ENCODE peak calls at places on chromosomes 4 and X, in seven cellular contexts. D, N, Y, V, J, A and Q are unnamed samples.

GRCh38 chrX:103253608-103254007 is 1.3 kb downstream of the TCEAL8 start:
- DNase-seq in D (no peak), N (no peak), Y (peak; percentile 9), V (no peak), J (peak; percentile 6), A (no peak), Q (no peak)

GRCh38 chr4:55819634-55820033 is at the start of gene EXOC1L:
- DNase-seq in D (peak; percentile 93), N (no peak), Y (no peak), V (no peak), J (peak; percentile 63), A (no peak), Q (no peak)

GRCh38 chr4:27692868-27693634 is 832.4 kb downstream of the STIM2 start:
- DNase-seq in D (no peak), N (no peak), Y (no peak), V (no peak), J (no peak), A (no peak), Q (no peak)

GRCh38 chrX:40152706-40153334 is 55.1 kb upstream of the BCOR start:
- DNase-seq in D (peak; percentile 33), N (no peak), Y (peak; percentile 71), V (peak; percentile 50), J (no peak), A (peak; percentile 35), Q (peak; percentile 71)

GRCh38 chr4:38500433-38500832 is 163.6 kb upstream of the KLF3 start:
- DNase-seq in D (no peak), N (no peak), Y (no peak), V (no peak), J (no peak), A (no peak), Q (no peak)

GRCh38 chr4:145719752-145720624 is 40.0 kb downstream of the C4orf51 start:
- DNase-seq in D (peak; percentile 17), N (no peak), Y (no peak), V (no peak), J (no peak), A (peak; percentile 59), Q (no peak)

GRCh38 chrX:49838374-49838773 is 9.3 kb downstream of the PAGE4 start:
- DNase-seq in D (peak; percentile 51), N (no peak), Y (no peak), V (peak; percentile 35), J (peak; percentile 24), A (peak; percentile 28), Q (peak; percentile 30)

GRCh38 chrX:54695231-54695630 is 102.8 kb downstream of the ITIH6 start:
- DNase-seq in D (peak; percentile 15), N (no peak), Y (no peak), V (peak; percentile 63), J (no peak), A (no peak), Q (no peak)

GRCh38 chrX:275967-276587 is 5.1 kb upstream of the PLCXD1 start:
- DNase-seq in D (peak; percentile 90), N (no peak), Y (peak; percentile 86), V (peak; percentile 73), J (peak; percentile 52), A (peak; percentile 85), Q (peak; percentile 69)

GRCh38 chr4:112894951-112895350 is 154.5 kb upstream of the ANK2 start:
- DNase-seq in D (no peak), N (no peak), Y (no peak), V (no peak), J (no peak), A (no peak), Q (no peak)

GRCh38 chr4:112895785-112896184 is 153.7 kb upstream of the ANK2 start:
- DNase-seq in D (peak; percentile 54), N (no peak), Y (no peak), V (no peak), J (no peak), A (no peak), Q (no peak)

GRCh38 chr4:112898357-112899141 is 150.9 kb upstream of the ANK2 start:
- DNase-seq in D (peak; percentile 36), N (no peak), Y (no peak), V (no peak), J (no peak), A (no peak), Q (no peak)

GRCh38 chr4:112896326-112896892 is 153.0 kb upstream of the ANK2 start:
- DNase-seq in D (peak; percentile 48), N (no peak), Y (no peak), V (no peak), J (no peak), A (no peak), Q (no peak)

DNA sequence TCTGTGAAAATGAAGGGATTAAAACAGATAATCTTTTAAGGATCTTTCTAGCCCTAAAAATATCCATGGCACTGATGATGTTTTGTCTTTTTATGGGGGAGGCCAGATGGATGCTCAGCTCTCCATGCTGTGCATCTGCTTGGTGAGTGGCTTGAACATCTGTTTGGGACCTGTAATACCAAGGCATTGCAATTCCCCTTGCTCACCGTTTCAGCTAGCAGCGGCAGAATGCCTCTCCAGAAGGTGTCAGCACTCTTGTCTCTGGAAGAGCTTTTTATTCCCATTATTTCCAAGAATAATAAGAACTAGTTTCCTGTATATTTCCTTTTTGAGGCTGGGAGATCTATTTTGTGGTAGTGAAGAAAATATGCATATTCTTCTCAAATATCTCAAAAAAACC is 151.9 kb upstream of the ANK2 start:
- DNase-seq in D (peak; percentile 65), N (no peak), Y (no peak), V (peak; percentile 6), J (no peak), A (no peak), Q (no peak)
- TF ChIP-seq CTCF in D (peak; percentile 35), N (no peak), Y (no peak), V (no peak), J (no peak), A (no peak), Q (no peak)

GRCh38 chr4:8235686-8236085 is 33.9 kb upstream of the HTRA3 start:
- DNase-seq in D (no peak), N (no peak), Y (no peak), V (no peak), J (no peak), A (no peak), Q (no peak)

GRCh38 chr4:8237256-8237989 is 32.1 kb upstream of the HTRA3 start:
- DNase-seq in D (no peak), N (no peak), Y (no peak), V (no peak), J (no peak), A (no peak), Q (no peak)

GRCh38 chr4:8235224-8235623 is 34.3 kb upstream of the HTRA3 start:
- DNase-seq in D (no peak), N (no peak), Y (no peak), V (no peak), J (no peak), A (no peak), Q (no peak)

GRCh38 chr4:8236920-8237195 is 32.7 kb upstream of the HTRA3 start:
- DNase-seq in D (no peak), N (no peak), Y (no peak), V (no peak), J (no peak), A (no peak), Q (no peak)

GRCh38 chr4:8236141-8236919 is 33.2 kb upstream of the HTRA3 start:
- DNase-seq in D (no peak), N (no peak), Y (no peak), V (no peak), J (no peak), A (no peak), Q (no peak)
- TF ChIP-seq CTCF in D (no peak), N (no peak), Y (no peak), V (no peak), J (no peak), A (no peak), Q (no peak)

DNA sequence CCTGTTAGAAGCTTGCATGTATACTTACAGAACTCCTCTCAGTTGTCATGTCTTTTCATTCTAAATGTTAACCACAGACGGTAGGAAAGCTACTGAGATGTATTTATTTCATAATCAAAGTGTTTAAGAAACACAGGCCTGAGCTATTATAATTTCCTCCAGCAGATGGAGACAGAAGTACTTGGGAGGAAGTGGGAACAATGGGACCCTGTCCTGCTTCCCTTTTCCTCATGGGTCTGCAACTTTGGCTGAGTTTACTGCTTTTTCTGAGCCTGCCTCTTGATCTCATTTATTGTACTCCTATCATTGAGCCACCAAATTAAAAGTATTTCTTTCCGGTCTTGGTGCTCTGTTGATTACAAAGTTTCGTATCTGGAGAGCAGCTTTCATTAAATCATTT is 67.7 kb upstream of the SPANXN2 start:
- DNase-seq in D (peak; percentile 1), N (no peak), Y (no peak), V (peak; percentile 63), J (no peak), A (no peak), Q (no peak)
- TF ChIP-seq CTCF in D (no peak), N (peak; percentile 44), Y (no peak), V (peak; percentile 68), J (no peak), A (no peak), Q (no peak)

GRCh38 chr4:143085644-143086043 is 99.1 kb upstream of the USP38 start:
- DNase-seq in D (no peak), N (no peak), Y (no peak), V (no peak), J (no peak), A (no peak), Q (no peak)

GRCh38 chr4:143082698-143083097 is 102.0 kb upstream of the USP38 start:
- DNase-seq in D (no peak), N (no peak), Y (no peak), V (no peak), J (no peak), A (no peak), Q (no peak)

GRCh38 chr4:143084566-143084965 is 100.2 kb upstream of the USP38 start:
- DNase-seq in D (peak; percentile 18), N (no peak), Y (no peak), V (peak; percentile 23), J (no peak), A (no peak), Q (peak; percentile 34)

GRCh38 chr4:143083811-143084472 is 100.8 kb upstream of the USP38 start:
- DNase-seq in D (no peak), N (no peak), Y (no peak), V (no peak), J (no peak), A (no peak), Q (no peak)

DNA sequence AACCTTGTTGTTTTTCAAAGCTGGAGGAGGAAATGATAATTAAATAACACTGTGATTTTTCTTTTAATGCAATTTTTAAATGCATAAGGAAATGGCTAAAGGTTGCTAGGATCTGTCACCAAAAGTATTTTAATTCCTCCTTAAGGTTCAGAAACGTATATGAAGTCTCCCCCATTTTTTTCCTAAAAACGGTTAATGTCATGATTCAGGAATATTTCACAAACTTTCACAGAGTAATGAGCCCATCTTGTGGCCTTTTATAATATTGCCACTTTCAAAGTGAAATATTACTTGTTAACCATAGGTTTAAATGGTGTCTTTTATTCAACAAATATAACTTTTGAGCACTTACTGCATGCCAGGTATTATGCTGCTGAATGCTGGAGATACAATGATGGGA is 99.5 kb upstream of the USP38 start:
- DNase-seq in D (peak; percentile 11), N (no peak), Y (no peak), V (peak; percentile 54), J (no peak), A (no peak), Q (no peak)
- TF ChIP-seq CTCF in D (no peak), N (peak; percentile 3), Y (peak; percentile 28), V (peak; percentile 63), J (no peak), A (no peak), Q (no peak)

GRCh38 chrX:53239474-53239873 is 14.5 kb upstream of the KDM5C start:
- DNase-seq in D (peak; percentile 20), N (no peak), Y (no peak), V (peak; percentile 29), J (peak; percentile 22), A (peak; percentile 38), Q (no peak)
- TF ChIP-seq CTCF in D (peak; percentile 44), N (no peak), Y (no peak), V (peak; percentile 57), J (no peak), A (no peak), Q (no peak)